ENCODE peak calls at places on chromosomes 3 and 15, in five cellular contexts. B is mucosa of descending colon; Y is A549; J is endodermal cell; G is CD8-positive, alpha-beta memory T cell. I is an unnamed sample.

GRCh38 chr3:4828279-4829030 is 150.8 kb upstream of the BHLHE40 start:
- DNase-seq in B (no peak), Y (peak; percentile 42), J (no peak), G (no peak), I (peak; percentile 91)

GRCh38 chr15:58876306-58876705 is 57.2 kb downstream of the SLTM start:
- DNase-seq in B (no peak), Y (no peak), J (no peak), G (no peak), I (no peak)

GRCh38 chr3:14647976-14648955 is 3.3 kb upstream of the CCDC174 start:
- DNase-seq in B (no peak), Y (peak; percentile 18), J (no peak), G (no peak), I (no peak)

GRCh38 chr15:43519207-43519606 is 1.8 kb downstream of the MAP1A start:
- DNase-seq in B (no peak), Y (no peak), J (no peak), G (no peak), I (no peak)

GRCh38 chr15:101059381-101060341 is 140.5 kb downstream of the LRRK1 start:
- DNase-seq in B (no peak), Y (no peak), J (peak; percentile 32), G (no peak), I (no peak)

GRCh38 chr3:52216585-52217408 is 8.6 kb downstream of the TLR9 start:
- DNase-seq in B (peak; percentile 87), Y (no peak), J (no peak), G (peak; percentile 42), I (peak; percentile 66)

GRCh38 chr3:77038468-77038927 is 1.4 kb upstream of the ROBO2 start:
- DNase-seq in B (peak; percentile 57), Y (peak; percentile 77), J (peak; percentile 88), G (no peak), I (peak; percentile 97)

GRCh38 chr3:104582092-104582491 is 784.6 kb upstream of the ALCAM start:
- DNase-seq in B (no peak), Y (no peak), J (no peak), G (no peak), I (no peak)

GRCh38 chr3:35733276-35733675 is 94.0 kb downstream of the ARPP21 start:
- DNase-seq in B (no peak), Y (no peak), J (no peak), G (no peak), I (no peak)

GRCh38 chr15:66630801-66631351 is 65.1 kb upstream of the LCTL start:
- DNase-seq in B (no peak), Y (no peak), J (peak; percentile 70), G (no peak), I (peak; percentile 15)

GRCh38 chr3:63976166-63976861 is 47.0 kb downstream of the PSMD6 start:
- DNase-seq in B (no peak), Y (no peak), J (no peak), G (no peak), I (peak; percentile 97)
- H3K4me1 ChIP-seq in B (peaks cover 11% of the 10 kb centered on the region), Y (peaks cover 25% of the 10 kb centered on the region), J (peaks cover 21% of the 10 kb centered on the region), G (peaks cover 92% of the 10 kb centered on the region), I (peaks cover 53% of the 10 kb centered on the region)

GRCh38 chr3:141000027-141000663 is 51.0 kb upstream of the SPSB4 start:
- DNase-seq in B (peak; percentile 63), Y (peak; percentile 47), J (peak; percentile 93), G (peak; percentile 13), I (peak; percentile 67)

GRCh38 chr3:140995881-140996280 is 54.2 kb downstream of the SLC25A36 start:
- DNase-seq in B (no peak), Y (no peak), J (no peak), G (no peak), I (no peak)

DNA sequence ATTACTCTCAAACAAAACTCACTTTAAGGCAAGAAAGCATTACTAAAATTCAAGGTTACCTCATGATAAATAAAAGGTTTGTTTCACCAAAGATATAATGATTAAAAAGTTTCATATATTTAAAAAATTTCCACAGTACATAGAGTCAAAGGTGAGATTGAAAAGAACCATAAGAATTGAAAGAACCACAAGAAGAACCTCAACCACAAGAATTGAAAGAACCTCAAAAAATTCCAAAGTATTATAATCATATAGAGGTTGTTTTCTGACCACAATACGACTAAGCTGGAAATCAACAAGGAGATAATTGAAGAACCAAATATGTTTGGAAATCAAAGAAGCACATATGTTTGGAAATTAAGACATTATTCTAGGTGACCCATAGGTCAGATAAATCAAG is 52.7 kb downstream of the SLC25A36 start:
- DNase-seq in B (no peak), Y (no peak), J (no peak), G (no peak), I (peak; percentile 48)
- H3K4me1 ChIP-seq in B (no peaks in the 10 kb centered on the region), Y (no peaks in the 10 kb centered on the region), J (no peaks in the 10 kb centered on the region), G (no peaks in the 10 kb centered on the region), I (peaks cover 3% of the 10 kb centered on the region)

DNA sequence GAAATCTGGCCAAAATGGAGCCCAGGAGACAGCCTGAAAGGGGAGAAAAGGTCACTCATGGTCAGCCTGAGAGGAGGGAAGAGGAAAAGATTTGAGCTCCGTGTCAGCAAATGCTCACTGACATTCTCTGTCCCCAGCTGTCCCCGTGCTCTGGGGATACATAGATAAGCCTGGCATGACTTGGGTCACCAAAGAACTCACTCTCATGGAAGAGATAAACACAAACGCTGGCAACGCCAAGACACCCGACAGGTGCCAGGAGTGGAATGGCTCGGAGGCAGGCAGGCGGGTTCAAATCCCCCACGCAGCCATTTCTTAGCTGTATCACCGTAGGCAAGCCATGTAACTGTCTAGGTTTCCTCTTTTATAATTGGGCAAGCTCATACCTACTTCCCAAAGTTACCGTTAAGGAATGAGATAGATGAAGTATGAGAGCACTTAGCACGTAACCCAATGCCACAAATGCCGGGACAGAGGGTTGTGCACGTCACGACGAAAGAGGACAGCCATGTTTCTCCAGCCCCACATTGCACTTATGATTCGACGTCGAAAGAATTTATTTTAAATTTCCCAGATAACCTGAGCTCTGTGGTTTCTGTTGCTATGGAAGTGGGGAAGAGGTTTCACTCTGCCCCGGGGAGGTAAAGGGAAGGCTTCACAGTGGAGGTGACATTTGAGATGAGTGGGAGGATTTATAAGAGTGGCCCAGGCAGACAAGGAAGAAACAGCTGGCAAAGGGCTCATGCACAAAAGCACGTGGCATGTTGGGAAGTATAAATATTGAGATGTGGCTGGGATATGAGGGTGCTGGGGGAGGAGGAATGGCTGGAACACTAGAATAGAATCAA is 41.4 kb upstream of the TSEN2 start:
- DNase-seq in B (no peak), Y (no peak), J (no peak), G (no peak), I (no peak)
- H3K4me1 ChIP-seq in B (peaks cover 47% of the 10 kb centered on the region), Y (peaks cover 12% of the 10 kb centered on the region), J (no peaks in the 10 kb centered on the region), G (no peaks in the 10 kb centered on the region), I (peaks cover 36% of the 10 kb centered on the region)

GRCh38 chr3:60146121-60146520 is 1096.3 kb upstream of the CFAP20DC start:
- DNase-seq in B (no peak), Y (no peak), J (no peak), G (no peak), I (no peak)

GRCh38 chr3:60144071-60144470 is 1094.2 kb upstream of the CFAP20DC start:
- DNase-seq in B (no peak), Y (no peak), J (no peak), G (no peak), I (no peak)

GRCh38 chr3:60142009-60142408 is 1092.2 kb upstream of the CFAP20DC start:
- DNase-seq in B (no peak), Y (no peak), J (no peak), G (no peak), I (no peak)

GRCh38 chr3:60149501-60149900 is 1099.7 kb upstream of the CFAP20DC start:
- DNase-seq in B (no peak), Y (no peak), J (no peak), G (no peak), I (no peak)

GRCh38 chr3:60147249-60147648 is 1097.4 kb upstream of the CFAP20DC start:
- DNase-seq in B (no peak), Y (no peak), J (no peak), G (no peak), I (no peak)
- H3K4me1 ChIP-seq in B (no peaks in the 10 kb centered on the region), Y (no peaks in the 10 kb centered on the region), J (peaks cover 8% of the 10 kb centered on the region), G (no peaks in the 10 kb centered on the region), I (no peaks in the 10 kb centered on the region)